ENCODE peak calls at places on chromosomes 3 and 15, in four cellular contexts. S is skeletal muscle cell, O is T follicular helper cell, X is A172. Q is an unnamed sample.

GRCh38 chr3:191721983-191722382 is 261.0 kb downstream of the PYDC2 start:
- DNase-seq in O (no peak), S (no peak), X (no peak), Q (no peak)

GRCh38 chr3:175476489-175476888 is 617.4 kb downstream of the NAALADL2 start:
- DNase-seq in S (no peak), O (no peak), X (no peak), Q (no peak)

GRCh38 chr3:20023663-20024417 is 11.8 kb upstream of the PP2D1 start:
- DNase-seq in X (no peak), O (no peak), S (no peak), Q (no peak)

GRCh38 chr3:142210144-142210543 is 15.2 kb downstream of the GK5 start:
- DNase-seq in X (peak; percentile 7), S (no peak), O (no peak), Q (no peak)

GRCh38 chr3:151796105-151796705 is 17.7 kb upstream of the AADAC start:
- DNase-seq in O (no peak), X (no peak), S (no peak), Q (no peak)

GRCh38 chr3:50575372-50575771 is 6.0 kb downstream of the HEMK1 start:
- DNase-seq in X (peak; percentile 56), S (no peak), O (no peak), Q (no peak)

GRCh38 chr3:55702822-55703221 is 215.7 kb upstream of the WNT5A start:
- DNase-seq in O (no peak), X (no peak), S (no peak), Q (no peak)

GRCh38 chr3:56769125-56769709 is 32.5 kb downstream of the ARHGEF3 start:
- DNase-seq in X (no peak), S (no peak), O (no peak), Q (no peak)

GRCh38 chr3:32818431-32819085 is 761 bp downstream of the TRIM71 start:
- DNase-seq in O (no peak), X (no peak), S (no peak), Q (no peak)

GRCh38 chr3:62109534-62109933 is 263.8 kb downstream of the FEZF2 start:
- DNase-seq in S (peak; percentile 94), X (peak; percentile 64), O (no peak), Q (peak; percentile 96)

GRCh38 chr15:77497942-77498361 is 77.3 kb downstream of the HMG20A start:
- DNase-seq in O (no peak), S (no peak), X (no peak), Q (no peak)

GRCh38 chr3:192169332-192169915 is 557.9 kb downstream of the FGF12 start:
- DNase-seq in S (peak; percentile 14), X (no peak), O (no peak), Q (peak; percentile 43)

GRCh38 chr15:39583586-39584265 is 2.8 kb downstream of the THBS1 start:
- DNase-seq in X (peak; percentile 13), O (no peak), S (no peak), Q (peak; percentile 33)

GRCh38 chr3:140420621-140421357 is 257.1 kb upstream of the TRIM42 start:
- DNase-seq in S (peak; percentile 46), O (no peak), X (peak; percentile 84), Q (no peak)

GRCh38 chr3:44584646-44585501 is at the start of gene ZNF660:
- DNase-seq in O (no peak), X (no peak), S (peak; percentile 48), Q (peak; percentile 44)